ENCODE peak calls at places on chromosomes 3 and 15, in ten cellular contexts. B is ELF-1; G is posterior cingulate gyrus; A is AG04450; I is hippocampal formation; Q is retinal pigment epithelial cell; Y is NCI-H1092; W is astrocyte of the spinal cord; L is transverse colon; S is activated CD4-positive, alpha-beta T cell treated with anti-CD3 and anti-CD28 coated beads, Interleukin-2, amount 10 ng/mL, durations not matched to agents 7 days and 5 days. R is an unnamed sample.
A peak's percentile ranks its signal among the peaks of the same experiment; 100 is the strongest.

GRCh38 chr3:185152433-185153169 is at the start of gene C3orf70:
- DNase-seq in Y (peak; percentile 59), A (no peak), I (peak; percentile 66), W (peak; percentile 54), Q (no peak), G (peak; percentile 57), S (peak; percentile 32), B (peak; percentile 67), L (peak; percentile 69), R (no peak)

GRCh38 chr3:133464573-133464972 is 64.7 kb downstream of the BFSP2 start:
- DNase-seq in G (no peak), W (peak; percentile 61), B (no peak), I (no peak), Y (no peak), A (no peak), L (no peak), Q (no peak), S (no peak), R (no peak)

GRCh38 chr3:141659821-141660597 is 78.1 kb upstream of the RNF7 start:
- DNase-seq in B (peak; percentile 69), Y (peak; percentile 75), S (no peak), G (peak; percentile 44), A (no peak), Q (no peak), I (peak; percentile 43), L (peak; percentile 49), W (peak; percentile 20), R (no peak)

GRCh38 chr15:94026458-94026967 is 204.8 kb upstream of the MCTP2 start:
- DNase-seq in L (no peak), Y (no peak), W (peak; percentile 90), B (no peak), I (no peak), Q (no peak), A (peak; percentile 38), G (no peak), S (no peak), R (no peak)

GRCh38 chr15:22949074-22949547 is 31.1 kb downstream of the CYFIP1 start:
- DNase-seq in L (peak; percentile 33), B (peak; percentile 91), G (peak; percentile 26), I (no peak), Q (no peak), A (no peak), S (no peak), Y (no peak), W (peak; percentile 62), R (no peak)

GRCh38 chr15:63369766-63370165 is 11.9 kb downstream of the CA12 start:
- DNase-seq in A (no peak), Q (no peak), S (no peak), Y (no peak), W (no peak), G (no peak), I (no peak), B (no peak), L (no peak), R (no peak)

GRCh38 chr15:32669870-32670623 is 28.5 kb downstream of the SCG5 start:
- DNase-seq in Y (no peak), Q (peak; percentile 61), I (peak; percentile 77), B (peak; percentile 78), W (no peak), L (no peak), G (peak; percentile 41), S (no peak), A (no peak), R (no peak)

GRCh38 chr3:158845748-158846350 is 44.0 kb downstream of the MFSD1 start:
- DNase-seq in L (no peak), I (no peak), W (peak; percentile 42), S (peak; percentile 51), A (no peak), G (no peak), Y (peak; percentile 12), B (peak; percentile 27), Q (peak; percentile 9), R (no peak)

GRCh38 chr15:67547836-67548531 is 5.5 kb downstream of the MAP2K5 start:
- DNase-seq in Y (no peak), Q (no peak), L (no peak), W (peak; percentile 35), A (no peak), G (no peak), B (no peak), S (no peak), I (no peak), R (no peak)

GRCh38 chr15:63369296-63369695 is 12.3 kb downstream of the CA12 start:
- DNase-seq in W (no peak), L (no peak), G (no peak), A (no peak), I (no peak), Y (no peak), B (no peak), Q (no peak), S (no peak), R (no peak)

GRCh38 chr3:99549918-99550603 is 88.3 kb upstream of the COL8A1 start:
- DNase-seq in W (no peak), G (no peak), Q (no peak), A (no peak), Y (no peak), B (no peak), L (no peak), S (no peak), I (no peak), R (no peak)

GRCh38 chr15:86540840-86541467 is 461.3 kb downstream of the AGBL1 start:
- DNase-seq in B (no peak), A (no peak), S (no peak), L (no peak), G (no peak), Y (no peak), Q (no peak), W (no peak), I (no peak), R (no peak)

GRCh38 chr15:40664909-40665308 is 30.1 kb upstream of the RAD51 start:
- DNase-seq in A (no peak), I (no peak), W (no peak), L (no peak), G (no peak), Q (no peak), Y (no peak), S (no peak), B (no peak), R (no peak)

GRCh38 chr3:187636528-187636927 is 33.7 kb downstream of the SST start:
- DNase-seq in G (no peak), Q (no peak), S (no peak), I (no peak), L (no peak), A (no peak), Y (no peak), B (no peak), W (no peak), R (no peak)

GRCh38 chr3:141271279-141272033 is 39.8 kb downstream of the PXYLP1 start:
- DNase-seq in Q (no peak), B (no peak), A (no peak), W (no peak), G (no peak), L (no peak), I (no peak), S (no peak), Y (peak; percentile 76), R (no peak)

GRCh38 chr3:14842277-14842676 is 23.5 kb downstream of the FGD5 start:
- DNase-seq in I (no peak), W (no peak), Q (no peak), L (no peak), A (no peak), G (no peak), S (no peak), Y (no peak), B (no peak), R (no peak)

GRCh38 chr3:50516048-50516871 is 12.8 kb upstream of the CACNA2D2 start:
- DNase-seq in A (no peak), G (no peak), S (no peak), W (peak; percentile 9), Q (no peak), B (peak; percentile 81), Y (no peak), L (peak; percentile 22), I (no peak), R (no peak)

GRCh38 chr15:97962263-97962662 is 1.8 kb downstream of the ARRDC4 start:
- DNase-seq in A (no peak), G (no peak), Y (no peak), B (no peak), W (no peak), I (no peak), L (no peak), Q (no peak), S (no peak), R (no peak)

GRCh38 chr15:42070966-42071350 is 23.4 kb downstream of the PLA2G4D start:
- DNase-seq in Q (no peak), A (no peak), G (no peak), L (no peak), W (no peak), I (no peak), S (no peak), B (no peak), Y (no peak), R (no peak)

GRCh38 chr15:63870403-63871209 is 36.9 kb upstream of the HERC1 start:
- DNase-seq in A (peak; percentile 54), S (no peak), B (peak; percentile 80), W (peak; percentile 79), I (no peak), L (no peak), Q (peak; percentile 53), Y (no peak), G (no peak), R (peak; percentile 18)

GRCh38 chr3:54818942-54819341 is 108.9 kb downstream of the LRTM1 start:
- DNase-seq in L (no peak), S (no peak), I (no peak), G (no peak), B (no peak), Q (no peak), Y (no peak), A (no peak), W (no peak), R (peak; percentile 47)

GRCh38 chr15:48641416-48641815 is 4.1 kb downstream of the FBN1 start:
- DNase-seq in B (no peak), Q (no peak), Y (no peak), G (no peak), A (no peak), L (no peak), I (no peak), W (peak; percentile 51), S (no peak), R (no peak)

GRCh38 chr3:57048052-57048671 is 12.3 kb upstream of the SPATA12 start:
- DNase-seq in W (no peak), Y (peak; percentile 48), S (no peak), Q (no peak), G (no peak), B (no peak), I (peak; percentile 41), L (no peak), A (no peak), R (no peak)

GRCh38 chr15:58934521-58934920 is 1.0 kb upstream of the SLTM start:
- DNase-seq in G (no peak), I (no peak), Y (no peak), L (no peak), S (no peak), B (peak; percentile 33), A (no peak), W (no peak), Q (peak; percentile 93), R (no peak)

GRCh38 chr3:10352146-10352911 is 31.4 kb upstream of the SEC13 start:
- DNase-seq in Y (no peak), G (no peak), I (no peak), A (peak; percentile 86), Q (peak; percentile 43), S (no peak), B (no peak), L (no peak), W (peak; percentile 97), R (no peak)

GRCh38 chr3:88589131-88589530 is 439.4 kb downstream of the C3orf38 start:
- DNase-seq in G (no peak), Q (peak; percentile 42), I (no peak), S (no peak), Y (no peak), B (no peak), W (peak; percentile 13), L (no peak), A (no peak), R (no peak)

GRCh38 chr15:47742742-47743141 is 25.4 kb downstream of the SEMA6D start:
- DNase-seq in S (no peak), Y (no peak), B (no peak), A (no peak), W (no peak), G (no peak), Q (no peak), L (no peak), I (no peak), R (no peak)

GRCh38 chr3:192031941-192032340 is 571.0 kb downstream of the PYDC2 start:
- DNase-seq in L (no peak), G (no peak), B (no peak), Q (no peak), W (no peak), Y (no peak), A (no peak), I (no peak), S (no peak), R (no peak)